ENCODE peak calls at places on chromosome 12, in ten cellular contexts. K is coronary artery, U is GM13977, H is Calu3, S is heart left ventricle, O is brain microvascular endothelial cell, Z is dorsolateral prefrontal cortex, Y is NB4, I is neural crest cell, W is lower lobe of right lung. R is an unnamed sample.

GRCh38 chr12:1851126-1851791 is 30.9 kb downstream of the LRTM2 start:
- DNase-seq in K (no peak), U (no peak), H (no peak), S (no peak), O (peak), Z (no peak), Y (no peak), I (no peak), W (no peak), R (no peak)

GRCh38 chr12:66086001-66086400 is 44.5 kb downstream of the LLPH start:
- DNase-seq in K (no peak), U (no peak), H (no peak), S (no peak), O (no peak), Z (no peak), Y (no peak), I (no peak), W (no peak), R (no peak)

GRCh38 chr12:79155703-79156102 is 291.1 kb downstream of the SYT1 start:
- DNase-seq in K (no peak), U (no peak), H (no peak), S (no peak), O (no peak), Z (no peak), Y (peak), I (no peak), W (no peak), R (no peak)

GRCh38 chr12:77754086-77754485 is 76.6 kb upstream of the NAV3 start:
- DNase-seq in K (no peak), U (no peak), H (no peak), S (no peak), O (no peak), Z (no peak), Y (no peak), I (no peak), W (no peak), R (no peak)

GRCh38 chr12:48764521-48764920 is 24.4 kb downstream of the ADCY6 start:
- DNase-seq in K (no peak), U (no peak), H (peak), S (no peak), O (no peak), Z (no peak), Y (peak), I (no peak), W (no peak), R (no peak)

GRCh38 chr12:119720349-119720748 is 52.4 kb downstream of the PRKAB1 start:
- DNase-seq in K (no peak), U (no peak), H (no peak), S (no peak), O (no peak), Z (no peak), Y (no peak), I (no peak), W (no peak), R (no peak)

GRCh38 chr12:66190519-66191406 is 1.7 kb downstream of the IRAK3 start:
- DNase-seq in K (no peak), U (no peak), H (peak), S (no peak), O (no peak), Z (no peak), Y (peak), I (no peak), W (no peak), R (no peak)

GRCh38 chr12:109069307-109070231 is 17.2 kb downstream of the USP30 start:
- DNase-seq in K (no peak), U (no peak), H (no peak), S (no peak), O (no peak), Z (no peak), Y (peak), I (no peak), W (no peak), R (no peak)

GRCh38 chr12:53413485-53414215 is 10.0 kb upstream of the AMHR2 start:
- DNase-seq in K (no peak), U (no peak), H (no peak), S (no peak), O (no peak), Z (no peak), Y (no peak), I (no peak), W (no peak), R (no peak)

GRCh38 chr12:57040750-57041149 is 9.2 kb downstream of the MYO1A start:
- DNase-seq in K (no peak), U (no peak), H (no peak), S (no peak), O (no peak), Z (no peak), Y (no peak), I (no peak), W (no peak), R (no peak)

GRCh38 chr12:48451372-48451771 is 21.0 kb upstream of the ANP32D start:
- DNase-seq in K (no peak), U (no peak), H (no peak), S (no peak), O (no peak), Z (no peak), Y (no peak), I (no peak), W (no peak), R (no peak)

GRCh38 chr12:120369476-120370342 is 745 bp upstream of the MSI1 start:
- DNase-seq in K (no peak), U (no peak), H (no peak), S (no peak), O (no peak), Z (no peak), Y (no peak), I (no peak), W (no peak), R (no peak)

GRCh38 chr12:51368640-51369517 is 22.3 kb downstream of the GALNT6 start:
- DNase-seq in K (no peak), U (peak), H (no peak), S (peak), O (peak), Z (no peak), Y (peak), I (no peak), W (peak), R (peak)

GRCh38 chr12:52278530-52278929 is 4.1 kb downstream of the KRT86 start:
- DNase-seq in K (no peak), U (no peak), H (no peak), S (no peak), O (no peak), Z (no peak), Y (no peak), I (no peak), W (no peak), R (no peak)

GRCh38 chr12:117076410-117077372 is 22.5 kb downstream of the TESC start:
- DNase-seq in K (no peak), U (no peak), H (no peak), S (no peak), O (no peak), Z (no peak), Y (peak), I (no peak), W (no peak), R (peak)

GRCh38 chr12:94625531-94625930 is 24.8 kb downstream of the TMCC3 start:
- DNase-seq in K (no peak), U (no peak), H (no peak), S (no peak), O (no peak), Z (no peak), Y (no peak), I (no peak), W (no peak), R (no peak)

GRCh38 chr12:99959549-99960170 is 25.1 kb downstream of the ANKS1B start:
- DNase-seq in K (no peak), U (no peak), H (no peak), S (no peak), O (no peak), Z (no peak), Y (no peak), I (no peak), W (no peak), R (no peak)

GRCh38 chr12:45587877-45588530 is 141.5 kb upstream of the ARID2 start:
- DNase-seq in K (no peak), U (no peak), H (peak), S (no peak), O (no peak), Z (no peak), Y (no peak), I (no peak), W (no peak), R (no peak)

GRCh38 chr12:102067574-102068258 is 5.9 kb upstream of the WASHC3 start:
- DNase-seq in K (no peak), U (no peak), H (no peak), S (no peak), O (no peak), Z (no peak), Y (no peak), I (no peak), W (no peak), R (no peak)

GRCh38 chr12:24903305-24904088 is 45.4 kb downstream of the BCAT1 start:
- DNase-seq in K (no peak), U (no peak), H (no peak), S (no peak), O (no peak), Z (no peak), Y (no peak), I (peak), W (no peak), R (peak)

GRCh38 chr12:53380104-53380796 is at the start of gene SP1:
- DNase-seq in K (peak), U (peak), H (peak), S (peak), O (peak), Z (peak), Y (peak), I (peak), W (peak), R (peak)

GRCh38 chr12:69348162-69348938 is at the start of gene LYZ:
- DNase-seq in K (no peak), U (no peak), H (peak), S (no peak), O (no peak), Z (no peak), Y (peak), I (no peak), W (no peak), R (no peak)

GRCh38 chr12:19671695-19672094 is 232.4 kb downstream of the AEBP2 start:
- DNase-seq in K (no peak), U (no peak), H (no peak), S (no peak), O (no peak), Z (no peak), Y (no peak), I (no peak), W (no peak), R (no peak)

GRCh38 chr12:70482764-70483163 is 116.7 kb downstream of the KCNMB4 start:
- DNase-seq in K (no peak), U (no peak), H (no peak), S (no peak), O (no peak), Z (no peak), Y (no peak), I (no peak), W (no peak), R (no peak)

GRCh38 chr12:3752741-3753486 is at the start of gene CRACR2A:
- DNase-seq in K (no peak), U (peak), H (peak), S (peak), O (peak), Z (peak), Y (peak), I (peak), W (peak), R (peak)

GRCh38 chr12:86349196-86349595 is 93.0 kb upstream of the MGAT4C start:
- DNase-seq in K (no peak), U (no peak), H (no peak), S (no peak), O (no peak), Z (no peak), Y (no peak), I (no peak), W (no peak), R (no peak)

GRCh38 chr12:41532072-41532471 is 344.0 kb downstream of the PDZRN4 start:
- DNase-seq in K (no peak), U (no peak), H (no peak), S (no peak), O (no peak), Z (no peak), Y (no peak), I (no peak), W (no peak), R (no peak)

GRCh38 chr12:89882051-89882450 is 173.4 kb upstream of the ATP2B1 start:
- DNase-seq in K (no peak), U (peak), H (no peak), S (no peak), O (peak), Z (no peak), Y (peak), I (no peak), W (no peak), R (peak)

GRCh38 chr12:59698599-59698998 is 102.8 kb downstream of the SLC16A7 start:
- DNase-seq in K (no peak), U (no peak), H (no peak), S (no peak), O (peak), Z (no peak), Y (peak), I (no peak), W (no peak), R (no peak)

GRCh38 chr12:120453977-120454376 is 7.7 kb downstream of the GATC start:
- DNase-seq in K (no peak), U (peak), H (peak), S (no peak), O (no peak), Z (no peak), Y (peak), I (no peak), W (no peak), R (peak)

GRCh38 chr12:107955966-107956643 is 173.0 kb upstream of the WSCD2 start:
- DNase-seq in K (no peak), U (no peak), H (no peak), S (no peak), O (no peak), Z (no peak), Y (peak), I (no peak), W (no peak), R (no peak)

GRCh38 chr12:69265205-69265604 is 25.8 kb downstream of the CPSF6 start:
- DNase-seq in K (no peak), U (no peak), H (no peak), S (no peak), O (no peak), Z (no peak), Y (no peak), I (no peak), W (no peak), R (no peak)

GRCh38 chr12:79223761-79224160 is 359.2 kb downstream of the SYT1 start:
- DNase-seq in K (no peak), U (no peak), H (no peak), S (no peak), O (no peak), Z (no peak), Y (no peak), I (no peak), W (no peak), R (no peak)

GRCh38 chr12:110244829-110245228 is 36.2 kb upstream of the ATP2A2 start:
- DNase-seq in K (no peak), U (no peak), H (no peak), S (peak), O (no peak), Z (no peak), Y (no peak), I (no peak), W (no peak), R (no peak)

GRCh38 chr12:66688836-66689439 is 10.1 kb upstream of the GRIP1 start:
- DNase-seq in K (no peak), U (peak), H (peak), S (no peak), O (peak), Z (no peak), Y (peak), I (peak), W (no peak), R (peak)

GRCh38 chr12:202081-202731 is 11.8 kb downstream of the SLC6A12 start:
- DNase-seq in K (no peak), U (no peak), H (no peak), S (peak), O (no peak), Z (peak), Y (no peak), I (no peak), W (peak), R (no peak)

GRCh38 chr12:57101892-57102695 is 9.1 kb downstream of the STAT6 start:
- DNase-seq in K (no peak), U (peak), H (peak), S (no peak), O (no peak), Z (no peak), Y (peak), I (no peak), W (no peak), R (no peak)

DNA sequence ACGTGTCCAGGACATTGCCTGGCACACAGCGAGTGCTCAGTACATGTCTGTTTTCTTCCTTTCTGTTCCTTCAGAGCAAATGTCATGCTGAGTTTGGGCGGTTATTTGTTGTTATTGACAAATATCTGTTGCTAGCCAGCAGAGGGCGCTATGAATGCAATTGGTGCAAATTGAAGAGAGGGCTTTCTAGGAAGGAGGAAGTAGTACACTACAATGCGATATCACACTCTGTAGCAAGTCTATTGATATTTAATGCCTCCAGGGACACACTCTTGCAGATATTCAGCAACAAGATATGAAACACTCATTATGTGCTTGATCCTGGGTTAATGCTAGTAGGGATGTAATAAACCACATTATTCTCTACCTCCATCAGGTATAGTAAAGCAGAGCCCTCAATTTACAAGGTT is 267.3 kb upstream of the SRRM4 start:
- DNase-seq in K (no peak), U (peak), H (peak), S (no peak), O (no peak), Z (no peak), Y (peak), I (peak), W (no peak), R (peak)
- TF ChIP-seq CTCF in K (no peak), U (peak), H (peak), S (peak), O (peak), Z (peak), Y (peak), I (peak), W (peak), R (peak)

GRCh38 chr12:130457215-130457614 is 119.5 kb downstream of the PIWIL1 start:
- DNase-seq in K (no peak), U (no peak), H (no peak), S (no peak), O (no peak), Z (no peak), Y (no peak), I (no peak), W (no peak), R (no peak)
- TF ChIP-seq CTCF in K (no peak), U (no peak), H (no peak), S (no peak), O (no peak), Z (no peak), Y (no peak), I (no peak), W (no peak), R (no peak)

GRCh38 chr12:122336015-122336946 is 70.0 kb upstream of the VPS33A start:
- DNase-seq in K (no peak), U (peak), H (peak), S (no peak), O (no peak), Z (no peak), Y (peak), I (peak), W (no peak), R (peak)
- TF ChIP-seq CTCF in K (peak), U (peak), H (peak), S (peak), O (peak), Z (peak), Y (peak), I (peak), W (peak), R (peak)

DNA sequence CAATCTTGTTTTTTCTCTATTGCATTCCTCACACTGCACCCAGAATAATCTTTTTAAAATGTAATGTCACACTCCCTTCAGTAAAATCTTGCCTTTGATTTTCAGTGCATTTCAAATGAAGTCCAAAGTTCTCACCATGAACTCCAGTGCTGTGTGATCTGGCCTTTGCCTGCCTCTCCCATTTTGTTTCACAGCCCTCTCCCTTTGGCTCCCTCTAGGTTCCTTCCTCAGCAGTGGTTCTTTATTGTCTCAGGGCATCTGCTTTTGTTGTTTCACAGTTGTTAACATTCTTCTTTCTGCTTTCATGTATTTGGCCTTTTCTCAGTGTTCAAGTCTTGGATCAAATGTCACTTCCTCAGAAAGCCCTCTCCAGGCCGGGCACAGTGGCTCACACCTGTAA is 84.5 kb upstream of the AMN1 start:
- DNase-seq in K (no peak), U (no peak), H (no peak), S (no peak), O (no peak), Z (no peak), Y (peak), I (no peak), W (no peak), R (no peak)
- TF ChIP-seq CTCF in K (no peak), U (peak), H (no peak), S (no peak), O (peak), Z (no peak), Y (no peak), I (peak), W (no peak), R (no peak)

GRCh38 chr12:26566186-26566585 is 266.8 kb downstream of the ITPR2 start:
- DNase-seq in K (no peak), U (no peak), H (no peak), S (no peak), O (no peak), Z (no peak), Y (no peak), I (no peak), W (no peak), R (no peak)
- TF ChIP-seq CTCF in K (no peak), U (no peak), H (no peak), S (no peak), O (no peak), Z (no peak), Y (no peak), I (no peak), W (no peak), R (no peak)

DNA sequence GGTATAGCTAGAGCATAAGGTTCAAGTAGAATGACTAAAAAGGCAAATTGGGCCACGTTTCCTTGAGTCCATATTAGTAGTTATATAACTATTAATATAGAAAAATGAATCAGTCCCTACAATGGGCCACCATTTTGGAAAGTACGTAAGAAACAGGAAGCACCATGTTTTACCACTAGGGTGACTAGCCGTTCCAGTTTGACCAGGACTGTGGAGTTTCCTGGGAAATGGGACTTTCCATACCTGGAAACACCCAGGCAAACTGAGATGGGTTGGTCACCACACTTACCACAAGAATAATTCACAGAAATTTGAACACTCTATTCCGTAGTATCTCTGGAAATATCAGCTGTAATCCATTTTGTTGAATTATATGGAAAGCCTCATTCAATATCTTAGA is 2.1 kb upstream of the MAGOHB start:
- DNase-seq in K (no peak), U (no peak), H (no peak), S (no peak), O (no peak), Z (no peak), Y (peak), I (no peak), W (no peak), R (no peak)
- TF ChIP-seq CTCF in K (no peak), U (no peak), H (no peak), S (no peak), O (peak), Z (no peak), Y (no peak), I (peak), W (no peak), R (no peak)

GRCh38 chr12:25924535-25925001 is 33.9 kb upstream of the RASSF8 start:
- DNase-seq in K (no peak), U (no peak), H (no peak), S (no peak), O (no peak), Z (no peak), Y (peak), I (no peak), W (no peak), R (no peak)
- TF ChIP-seq CTCF in K (no peak), U (no peak), H (no peak), S (no peak), O (no peak), Z (no peak), Y (no peak), I (no peak), W (no peak), R (no peak)

DNA sequence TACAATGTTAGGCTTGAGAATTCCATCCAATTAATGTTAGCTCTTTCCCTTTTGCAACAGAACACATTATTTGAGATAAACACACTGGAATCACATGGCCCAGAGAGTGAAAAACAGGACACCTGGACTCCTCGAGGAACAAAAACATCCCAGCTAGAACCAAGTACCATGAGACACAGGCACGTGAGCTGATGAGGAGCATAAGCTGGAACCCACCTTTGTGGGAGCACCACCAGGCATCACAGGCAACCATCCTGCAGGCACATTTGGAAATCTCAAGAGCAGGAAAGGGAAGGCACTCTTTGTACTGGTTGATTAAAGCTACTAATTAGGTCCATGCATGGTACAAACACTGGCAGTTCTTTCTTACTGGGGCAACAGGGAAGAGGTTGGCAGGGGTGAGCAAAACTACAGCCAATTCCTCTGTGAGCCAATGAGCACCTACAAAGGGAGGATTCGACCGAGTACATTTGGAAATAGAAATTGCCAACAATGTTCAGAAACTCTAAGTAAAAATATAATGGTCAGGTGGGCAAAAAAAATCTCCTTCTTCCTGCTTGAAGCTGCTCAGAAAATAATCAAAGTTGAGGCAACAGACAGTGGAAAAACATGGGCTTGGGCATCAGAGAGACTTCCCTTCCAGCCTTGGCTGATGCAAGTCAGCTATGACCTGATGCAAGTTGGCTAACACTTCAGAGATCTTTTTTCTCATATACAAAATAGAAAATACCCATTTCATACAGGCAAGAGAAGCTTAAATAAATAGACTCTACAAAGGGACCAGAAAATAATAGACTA is 216.7 kb downstream of the NUAK1 start:
- DNase-seq in K (no peak), U (no peak), H (no peak), S (no peak), O (peak), Z (no peak), Y (no peak), I (no peak), W (no peak), R (no peak)
- TF ChIP-seq CTCF in K (no peak), U (no peak), H (no peak), S (no peak), O (no peak), Z (no peak), Y (no peak), I (no peak), W (no peak), R (no peak)

R was measured in activated CD8-positive, alpha-beta T cell treated with anti-CD3 and anti-CD28 coated beads for 36 hours.